ENCODE peak calls at places on chromosome 13, in eight cellular contexts. P, O, J, G, E, C, R and Y are unnamed samples.
A peak's percentile ranks its signal among the peaks of the same experiment; 100 is the strongest.

GRCh38 chr13:93859666-93860065 is 619.8 kb downstream of the DCT start:
- DNase-seq in J (no peak), E (no peak), R (no peak), C (no peak), G (no peak), O (no peak), P (no peak), Y (no peak)

GRCh38 chr13:48291730-48292129 is 11.8 kb upstream of the RB1 start:
- DNase-seq in C (no peak), E (no peak), R (no peak), G (no peak), O (no peak), P (no peak), J (no peak), Y (no peak)

GRCh38 chr13:18944501-18945068 is 237.0 kb downstream of the TUBA3C start:
- DNase-seq in R (no peak), P (no peak), G (no peak), E (no peak), C (no peak), J (no peak), O (no peak), Y (no peak)

GRCh38 chr13:95115525-95115924 is 185.7 kb downstream of the ABCC4 start:
- DNase-seq in C (peak; percentile 70), G (no peak), O (no peak), E (no peak), P (peak; percentile 61), J (no peak), R (no peak), Y (no peak)

GRCh38 chr13:49400755-49401659 is 42.9 kb downstream of the CAB39L start:
- DNase-seq in G (no peak), P (no peak), R (no peak), E (peak; percentile 25), J (peak; percentile 22), C (no peak), O (no peak), Y (no peak)

GRCh38 chr13:80408270-80408669 is 67.3 kb upstream of the SPRY2 start:
- DNase-seq in R (no peak), J (no peak), P (no peak), E (no peak), C (no peak), O (no peak), G (no peak), Y (no peak)

GRCh38 chr13:59494151-59494550 is 669.6 kb downstream of the DIAPH3 start:
- DNase-seq in G (no peak), C (no peak), O (no peak), J (no peak), E (no peak), P (no peak), R (no peak), Y (no peak)

GRCh38 chr13:31115616-31116015 is 46.1 kb downstream of the HSPH1 start:
- DNase-seq in R (no peak), J (no peak), O (no peak), G (no peak), C (peak; percentile 11), E (no peak), P (no peak), Y (no peak)

GRCh38 chr13:67063036-67063435 is 167.1 kb downstream of the PCDH9 start:
- DNase-seq in P (no peak), O (no peak), E (no peak), C (no peak), J (no peak), G (no peak), R (no peak), Y (no peak)

GRCh38 chr13:30982506-30982905 is 50.0 kb downstream of the TEX26 start:
- DNase-seq in P (no peak), O (no peak), J (no peak), C (no peak), G (no peak), R (no peak), E (no peak), Y (no peak)

GRCh38 chr13:85798999-85799646 is at the start of gene SLITRK6:
- DNase-seq in R (no peak), E (no peak), P (no peak), J (peak; percentile 74), C (peak; percentile 66), G (peak; percentile 15), O (no peak), Y (no peak)

GRCh38 chr13:28489536-28489935 is 5.4 kb downstream of the FLT1 start:
- DNase-seq in J (no peak), E (no peak), O (no peak), R (no peak), G (no peak), C (no peak), P (no peak), Y (no peak)

GRCh38 chr13:106691861-106692260 is 123.9 kb upstream of the ARGLU1 start:
- DNase-seq in R (no peak), P (no peak), E (no peak), C (no peak), O (no peak), G (no peak), J (no peak), Y (no peak)

GRCh38 chr13:44646044-44646443 is 69.9 kb upstream of the TSC22D1 start:
- DNase-seq in E (no peak), C (no peak), R (no peak), O (no peak), P (no peak), G (no peak), J (no peak), Y (no peak)

GRCh38 chr13:58165617-58166016 is 534.1 kb downstream of the PCDH17 start:
- DNase-seq in O (no peak), E (no peak), C (no peak), P (no peak), G (no peak), J (no peak), R (no peak), Y (no peak)

GRCh38 chr13:23899555-23899954 is 2.3 kb upstream of the C1QTNF9B start:
- DNase-seq in P (peak; percentile 62), G (no peak), O (peak; percentile 32), C (peak; percentile 32), R (no peak), E (peak; percentile 29), J (peak; percentile 34), Y (no peak)

GRCh38 chr13:98476538-98476966 is 100.4 kb downstream of the STK24 start:
- DNase-seq in E (peak; percentile 57), C (peak; percentile 67), O (peak; percentile 78), J (no peak), P (peak; percentile 93), G (peak; percentile 64), R (peak; percentile 45), Y (no peak)

GRCh38 chr13:35549481-35549880 is 73.0 kb upstream of the MAB21L1 start:
- DNase-seq in E (no peak), J (no peak), C (peak; percentile 34), R (no peak), O (no peak), P (no peak), G (no peak), Y (no peak)

GRCh38 chr13:49670828-49671227 is 20.5 kb downstream of the EBPL start:
- DNase-seq in J (no peak), O (no peak), P (no peak), E (no peak), G (no peak), R (no peak), C (no peak), Y (no peak)

GRCh38 chr13:64912141-64912540 is 2318.0 kb downstream of the PCDH9 start:
- DNase-seq in P (no peak), R (no peak), O (no peak), G (no peak), J (no peak), E (no peak), C (peak; percentile 8), Y (no peak)

GRCh38 chr13:37090912-37091311 is 14.6 kb downstream of the CSNK1A1L start:
- DNase-seq in P (no peak), E (no peak), G (no peak), J (no peak), C (no peak), R (no peak), O (no peak), Y (no peak)

GRCh38 chr13:21010621-21011020 is 50.8 kb downstream of the LATS2 start:
- DNase-seq in G (no peak), P (no peak), R (no peak), E (no peak), C (peak; percentile 34), J (no peak), O (no peak), Y (no peak)

GRCh38 chr13:90107658-90108057 is 1239.8 kb upstream of the MIR17HG start:
- DNase-seq in R (no peak), C (no peak), E (no peak), P (peak; percentile 55), J (no peak), O (no peak), G (no peak), Y (no peak)

GRCh38 chr13:33545492-33545891 is 259.9 kb upstream of the STARD13 start:
- DNase-seq in J (no peak), E (no peak), G (no peak), O (no peak), C (no peak), P (no peak), R (no peak), Y (no peak)
- H3K27ac ChIP-seq in J (no peak overlapping the region), E (peak overlapping the region; percentile 92), G (no peak overlapping the region), O (no peak overlapping the region), C (no peak overlapping the region), P (no peak overlapping the region), R (peak overlapping the region; percentile 94), Y (no peak overlapping the region)

GRCh38 chr13:110706570-110707378 is 858 bp upstream of the CARS2 start:
- DNase-seq in P (no peak), C (no peak), J (no peak), G (no peak), O (no peak), R (no peak), E (no peak), Y (no peak)
- H3K27ac ChIP-seq in P (peak overlapping the region; percentile 75), C (peak overlapping the region; percentile 92), J (no peak overlapping the region), G (peak overlapping the region; percentile 43), O (peak overlapping the region; percentile 80), R (peak overlapping the region; percentile 92), E (peak overlapping the region; percentile 86), Y (peak overlapping the region; percentile 34)

GRCh38 chr13:46077260-46077659 is 24.7 kb upstream of the ZC3H13 start:
- DNase-seq in J (no peak), C (no peak), R (no peak), O (no peak), P (no peak), E (no peak), G (no peak), Y (no peak)
- H3K27ac ChIP-seq in J (no peak overlapping the region), C (no peak overlapping the region), R (no peak overlapping the region), O (no peak overlapping the region), P (no peak overlapping the region), E (no peak overlapping the region), G (no peak overlapping the region), Y (no peak overlapping the region)

GRCh38 chr13:42379241-42379640 is 107.3 kb downstream of the AKAP11 start:
- DNase-seq in P (no peak), R (no peak), C (no peak), J (no peak), E (no peak), G (no peak), O (no peak), Y (no peak)

GRCh38 chr13:42377640-42378382 is 105.9 kb downstream of the AKAP11 start:
- DNase-seq in J (no peak), P (peak; percentile 56), E (no peak), C (no peak), G (no peak), O (peak; percentile 35), R (no peak), Y (no peak)

GRCh38 chr13:42381165-42381425 is 109.1 kb downstream of the AKAP11 start:
- DNase-seq in C (no peak), J (no peak), P (no peak), O (no peak), G (no peak), E (no peak), R (no peak), Y (no peak)

GRCh38 chr13:42380420-42381164 is 108.6 kb downstream of the AKAP11 start:
- DNase-seq in E (no peak), J (no peak), G (no peak), R (no peak), O (no peak), P (peak; percentile 52), C (no peak), Y (no peak)

GRCh38 chr13:42378383-42378780 is 106.4 kb downstream of the AKAP11 start:
- DNase-seq in C (no peak), P (no peak), G (no peak), J (no peak), E (no peak), O (no peak), R (no peak), Y (no peak)
- H3K27ac ChIP-seq in C (no peak overlapping the region), P (no peak overlapping the region), G (no peak overlapping the region), J (no peak overlapping the region), E (no peak overlapping the region), O (peak overlapping the region; percentile 77), R (no peak overlapping the region), Y (no peak overlapping the region)